ENCODE peak calls at places on chromosome 21, in five cellular contexts. O is GM12878, E is H1, I is endodermal cell, Z is neural progenitor cell. N is an unnamed sample.
A peak's percentile ranks its signal among the peaks of the same experiment; 100 is the strongest.

GRCh38 chr21:43306911-43307676 is 119.8 kb downstream of the SIK1 start:
- DNase-seq in I (no peak), Z (no peak), E (no peak), O (peak; percentile 39), N (peak; percentile 91)

GRCh38 chr21:33372582-33372981 is 30.6 kb upstream of the IFNGR2 start:
- DNase-seq in I (no peak), Z (no peak), E (no peak), O (no peak), N (no peak)

GRCh38 chr21:33313611-33314010 is 11.2 kb upstream of the IFNAR1 start:
- DNase-seq in E (no peak), Z (no peak), O (no peak), I (no peak), N (no peak)

GRCh38 chr21:45823100-45823681 is 158.4 kb upstream of the COL6A1 start:
- DNase-seq in E (no peak), I (no peak), Z (no peak), O (no peak), N (no peak)

GRCh38 chr21:29187939-29188338 is 57.5 kb downstream of the MAP3K7CL start:
- DNase-seq in I (no peak), O (no peak), E (no peak), Z (no peak), N (no peak)

GRCh38 chr21:40846566-40847411 is at the start of gene DSCAM:
- DNase-seq in E (peak; percentile 70), I (peak; percentile 86), Z (peak; percentile 81), O (no peak), N (no peak)

GRCh38 chr21:15058718-15059316 is 6.0 kb downstream of the NRIP1 start:
- DNase-seq in Z (no peak), O (no peak), E (no peak), I (no peak), N (no peak)

GRCh38 chr21:29217818-29218252 is 80.9 kb upstream of the BACH1 start:
- DNase-seq in E (no peak), Z (no peak), O (no peak), I (no peak), N (no peak)

GRCh38 chr21:21463456-21463855 is 465.2 kb downstream of the NCAM2 start:
- DNase-seq in Z (no peak), O (no peak), I (no peak), E (no peak), N (no peak)

GRCh38 chr21:25350056-25350455 is 257.2 kb downstream of the MRPL39 start:
- DNase-seq in O (no peak), Z (peak; percentile 43), E (peak; percentile 68), I (peak; percentile 80), N (no peak)

GRCh38 chr21:45974073-45975016 is 7.2 kb upstream of the COL6A1 start:
- DNase-seq in E (peak; percentile 78), O (no peak), Z (peak; percentile 70), I (peak; percentile 87), N (peak; percentile 87)

GRCh38 chr21:22965455-22966125 is 1967.4 kb downstream of the NCAM2 start:
- DNase-seq in O (no peak), E (no peak), I (peak; percentile 48), Z (no peak), N (no peak)

GRCh38 chr21:43001316-43001715 is 27.0 kb downstream of the PKNOX1 start:
- DNase-seq in I (no peak), Z (no peak), O (no peak), E (no peak), N (no peak)

GRCh38 chr21:32334980-32335471 is 36.4 kb downstream of the MRAP start:
- DNase-seq in O (no peak), E (no peak), I (peak; percentile 68), Z (peak; percentile 28), N (no peak)

GRCh38 chr21:32771134-32771523 is 426 bp downstream of the PAXBP1 start:
- DNase-seq in Z (peak; percentile 84), E (peak; percentile 61), O (no peak), I (peak; percentile 82), N (peak; percentile 86)

GRCh38 chr21:41242238-41242829 is 74.3 kb upstream of the FAM3B start:
- DNase-seq in E (no peak), I (peak; percentile 49), Z (no peak), O (no peak), N (no peak)

GRCh38 chr21:15192243-15192642 is 127.4 kb upstream of the NRIP1 start:
- DNase-seq in O (no peak), I (no peak), Z (no peak), E (no peak), N (no peak)

GRCh38 chr21:29232601-29233541 is 65.9 kb upstream of the BACH1 start:
- DNase-seq in Z (no peak), I (no peak), O (no peak), E (no peak), N (no peak)

GRCh38 chr21:45853703-45854342 is 127.7 kb upstream of the COL6A1 start:
- DNase-seq in E (no peak), I (peak; percentile 23), Z (no peak), O (no peak), N (no peak)

GRCh38 chr21:33362044-33362555 is 37.3 kb downstream of the IFNAR1 start:
- DNase-seq in O (no peak), Z (peak; percentile 62), I (peak; percentile 78), E (peak; percentile 70), N (no peak)

GRCh38 chr21:28885853-28886177 is 106.9 kb downstream of the LTN1 start:
- DNase-seq in E (no peak), Z (no peak), O (no peak), I (no peak), N (no peak)

GRCh38 chr21:18235545-18235944 is 9.1 kb upstream of the CHODL start:
- DNase-seq in E (no peak), Z (no peak), O (no peak), I (no peak), N (no peak)

GRCh38 chr21:41766883-41767605 is at the start of gene RIPK4:
- DNase-seq in Z (peak; percentile 84), I (peak; percentile 97), O (peak; percentile 19), E (peak; percentile 88), N (peak; percentile 94)

GRCh38 chr21:43308101-43308500 is 118.8 kb downstream of the SIK1 start:
- DNase-seq in Z (no peak), E (no peak), O (no peak), I (no peak), N (peak; percentile 53)

GRCh38 chr21:33834801-33835500 is 80.7 kb downstream of the ATP5PO start:
- DNase-seq in O (no peak), Z (no peak), I (no peak), E (no peak), N (no peak)

GRCh38 chr21:29196664-29197052 is 66.2 kb downstream of the MAP3K7CL start:
- DNase-seq in O (no peak), E (no peak), Z (no peak), I (no peak), N (no peak)

GRCh38 chr21:42161957-42162681 is 56.8 kb upstream of the ABCG1 start:
- DNase-seq in Z (peak; percentile 22), O (no peak), I (peak; percentile 47), E (no peak), N (peak; percentile 63)

GRCh38 chr21:29306920-29307319 is 8.2 kb downstream of the BACH1 start:
- DNase-seq in E (no peak), I (no peak), O (no peak), Z (no peak), N (no peak)

GRCh38 chr21:16942703-16943102 is 570.1 kb upstream of the CXADR start:
- DNase-seq in E (peak; percentile 51), I (peak; percentile 72), O (no peak), Z (peak; percentile 63), N (no peak)

GRCh38 chr21:19999369-20000272 is 998.6 kb upstream of the NCAM2 start:
- DNase-seq in E (no peak), O (no peak), Z (no peak), I (no peak), N (peak; percentile 69)
- H3K9ac ChIP-seq in E (no peak overlapping the region), O (no peak overlapping the region), Z (no peak overlapping the region), I (no peak overlapping the region), N (no peak overlapping the region)

GRCh38 chr21:34934350-34934749 is 114.8 kb downstream of the RUNX1 start:
- DNase-seq in O (no peak), E (no peak), Z (no peak), I (no peak), N (no peak)

GRCh38 chr21:34936874-34937563 is 112.1 kb downstream of the RUNX1 start:
- DNase-seq in O (no peak), Z (no peak), E (no peak), I (no peak), N (no peak)

GRCh38 chr21:34935868-34936267 is 113.2 kb downstream of the RUNX1 start:
- DNase-seq in O (no peak), Z (no peak), E (no peak), I (no peak), N (no peak)

GRCh38 chr21:34936299-34936698 is 112.8 kb downstream of the RUNX1 start:
- DNase-seq in E (no peak), O (no peak), Z (no peak), I (no peak), N (no peak)

GRCh38 chr21:34935452-34935851 is 113.7 kb downstream of the RUNX1 start:
- DNase-seq in Z (no peak), E (no peak), I (no peak), O (no peak), N (no peak)
- H3K9ac ChIP-seq in Z (no peak overlapping the region), E (no peak overlapping the region), I (no peak overlapping the region), O (no peak overlapping the region), N (no peak overlapping the region)

GRCh38 chr21:44815852-44816628 is 1.8 kb downstream of the SUMO3 start:
- DNase-seq in O (no peak), Z (no peak), I (peak; percentile 45), E (no peak), N (peak; percentile 72)
- H3K9ac ChIP-seq in O (no peak overlapping the region), Z (no peak overlapping the region), I (no peak overlapping the region), E (no peak overlapping the region), N (no peak overlapping the region)

GRCh38 chr21:36850372-36850771 is 116.1 kb downstream of the HLCS start:
- DNase-seq in I (no peak), O (no peak), E (no peak), Z (no peak), N (no peak)

GRCh38 chr21:36851121-36851520 is 115.3 kb downstream of the HLCS start:
- DNase-seq in E (no peak), O (no peak), I (no peak), Z (no peak), N (no peak)

GRCh38 chr21:36848875-36849274 is 117.6 kb downstream of the HLCS start:
- DNase-seq in I (no peak), Z (no peak), E (no peak), O (no peak), N (no peak)

GRCh38 chr21:36847189-36847588 is 119.3 kb downstream of the HLCS start:
- DNase-seq in O (no peak), Z (no peak), E (no peak), I (no peak), N (no peak)

GRCh38 chr21:36849461-36849860 is 117.0 kb downstream of the HLCS start:
- DNase-seq in Z (no peak), E (no peak), O (no peak), I (no peak), N (no peak)
- H3K9ac ChIP-seq in Z (no peak overlapping the region), E (no peak overlapping the region), O (no peak overlapping the region), I (no peak overlapping the region), N (no peak overlapping the region)

GRCh38 chr21:38300180-38300579 is 43.4 kb downstream of the KCNJ15 start:
- DNase-seq in E (no peak), I (no peak), Z (no peak), O (no peak), N (no peak)
- H3K9ac ChIP-seq in E (no peak overlapping the region), I (no peak overlapping the region), Z (no peak overlapping the region), O (no peak overlapping the region), N (no peak overlapping the region)

GRCh38 chr21:27213328-27213727 is 246.4 kb upstream of the ADAMTS5 start:
- DNase-seq in O (no peak), E (no peak), Z (peak; percentile 35), I (no peak), N (no peak)
- H3K9ac ChIP-seq in O (no peak overlapping the region), E (no peak overlapping the region), Z (no peak overlapping the region), I (no peak overlapping the region), N (no peak overlapping the region)

GRCh38 chr21:36429672-36430546 is 44.7 kb downstream of the CHAF1B start:
- DNase-seq in I (peak; percentile 91), O (peak; percentile 59), E (no peak), Z (peak; percentile 68), N (peak; percentile 95)
- H3K9ac ChIP-seq in I (no peak overlapping the region), O (no peak overlapping the region), E (no peak overlapping the region), Z (no peak overlapping the region), N (peak overlapping the region; percentile 33)

N was measured in kidney.